ENCODE peak calls at places on chromosome 17, in nine cellular contexts. Q is right lobe of liver; R is NCI-H774; W is AG10803; O is EL; N is pulmonary artery endothelial cell; J is progenitor cell of endocrine pancreas; I is NK-92 treated with Interleukin-12 subunit alpha and Interleukin-12 subunit beta, amount 100 ng/mL, for 24 hours; H is tibial nerve. E is an unnamed sample.

GRCh38 chr17:50270430-50271172 is 3.7 kb upstream of the TMEM92 start:
- DNase-seq in Q (peak), R (no peak), W (peak), O (peak), N (no peak), J (no peak), I (no peak), H (peak), E (no peak)

GRCh38 chr17:83153681-83154310 is 74.4 kb downstream of the METRNL start:
- DNase-seq in Q (no peak), R (no peak), W (no peak), O (no peak), N (no peak), J (no peak), I (no peak), H (no peak), E (no peak)

GRCh38 chr17:69900829-69901228 is 174.2 kb upstream of the KCNJ16 start:
- DNase-seq in Q (no peak), R (no peak), W (no peak), O (no peak), N (no peak), J (no peak), I (no peak), H (no peak), E (no peak)

GRCh38 chr17:65020284-65020683 is 36.3 kb downstream of the GNA13 start:
- DNase-seq in Q (no peak), R (no peak), W (peak), O (peak), N (no peak), J (no peak), I (no peak), H (no peak), E (no peak)

GRCh38 chr17:21278304-21279197 is 6.0 kb upstream of the MAP2K3 start:
- DNase-seq in Q (peak), R (no peak), W (peak), O (no peak), N (no peak), J (no peak), I (no peak), H (peak), E (peak)

GRCh38 chr17:74417178-74418045 is 14.5 kb upstream of the GPRC5C start:
- DNase-seq in Q (no peak), R (no peak), W (peak), O (peak), N (no peak), J (no peak), I (peak), H (no peak), E (no peak)

GRCh38 chr17:42809250-42809649 is 10.6 kb downstream of the CNTD1 start:
- DNase-seq in Q (no peak), R (no peak), W (peak), O (peak), N (no peak), J (no peak), I (no peak), H (peak), E (no peak)

GRCh38 chr17:73599599-73599998 is 44.6 kb downstream of the SDK2 start:
- DNase-seq in Q (no peak), R (no peak), W (no peak), O (no peak), N (no peak), J (no peak), I (no peak), H (no peak), E (no peak)

GRCh38 chr17:31248986-31249385 is 48.1 kb downstream of the OMG start:
- DNase-seq in Q (no peak), R (no peak), W (peak), O (peak), N (no peak), J (no peak), I (no peak), H (no peak), E (no peak)

GRCh38 chr17:2688351-2689342 is 22.9 kb downstream of the CLUH start:
- DNase-seq in Q (no peak), R (no peak), W (no peak), O (no peak), N (no peak), J (peak), I (no peak), H (no peak), E (no peak)

GRCh38 chr17:37388266-37388665 is 12.5 kb downstream of the C17orf78 start:
- DNase-seq in Q (no peak), R (no peak), W (peak), O (peak), N (no peak), J (no peak), I (no peak), H (no peak), E (no peak)

GRCh38 chr17:12261354-12261753 is 240.7 kb downstream of the MAP2K4 start:
- DNase-seq in Q (no peak), R (no peak), W (no peak), O (no peak), N (no peak), J (no peak), I (no peak), H (no peak), E (no peak)

GRCh38 chr17:38852771-38853291 is 690 bp downstream of the RPL23 start:
- DNase-seq in Q (no peak), R (no peak), W (no peak), O (no peak), N (no peak), J (no peak), I (no peak), H (no peak), E (no peak)

GRCh38 chr17:34478244-34478643 is 101.1 kb upstream of the TMEM132E start:
- DNase-seq in Q (no peak), R (no peak), W (no peak), O (no peak), N (no peak), J (no peak), I (no peak), H (no peak), E (no peak)

GRCh38 chr17:79011451-79012147 is 2.0 kb upstream of the CANT1 start:
- DNase-seq in Q (no peak), R (no peak), W (peak), O (peak), N (peak), J (no peak), I (no peak), H (no peak), E (no peak)

GRCh38 chr17:58043221-58044181 is 36.5 kb upstream of the SRSF1 start:
- DNase-seq in Q (no peak), R (no peak), W (no peak), O (no peak), N (no peak), J (no peak), I (no peak), H (no peak), E (no peak)

GRCh38 chr17:19706791-19707727 is 9.3 kb downstream of the SLC47A2 start:
- DNase-seq in Q (no peak), R (no peak), W (no peak), O (no peak), N (no peak), J (no peak), I (no peak), H (no peak), E (no peak)

GRCh38 chr17:2386400-2387085 is 14.3 kb downstream of the MNT start:
- DNase-seq in Q (no peak), R (no peak), W (no peak), O (no peak), N (no peak), J (no peak), I (no peak), H (no peak), E (no peak)

GRCh38 chr17:31200287-31200686 is 96.8 kb downstream of the OMG start:
- DNase-seq in Q (no peak), R (no peak), W (no peak), O (no peak), N (no peak), J (no peak), I (no peak), H (no peak), E (no peak)

GRCh38 chr17:33964344-33964979 is 290.6 kb upstream of the CCL2 start:
- DNase-seq in Q (no peak), R (peak), W (no peak), O (no peak), N (no peak), J (no peak), I (no peak), H (no peak), E (no peak)

GRCh38 chr17:37310940-37311339 is 64.8 kb upstream of the C17orf78 start:
- DNase-seq in Q (no peak), R (no peak), W (peak), O (no peak), N (no peak), J (no peak), I (no peak), H (no peak), E (no peak)

E was measured in LNCaP clone FGC.